ENCODE peak calls at places on chromosomes 6 and 20, in seven cellular contexts. H is trophoblast cell; I is psoas muscle; P is stimulated activated CD4-positive, alpha-beta T cell treated with anti-CD3 and anti-CD28 coated beads, Interleukin-12 subunit alpha, Interleukin-12 subunit beta, amount 100 ng/mL, for 24 hours; T is iPS DF 6.9; N is esophagus squamous epithelium; R is HS-5. Q is an unnamed sample.
A peak's percentile ranks its signal among the peaks of the same experiment; 100 is the strongest.

GRCh38 chr6:91654844-91655192 is 1067.9 kb upstream of the MAP3K7 start:
- DNase-seq in T (no peak), N (no peak), P (no peak), I (no peak), R (no peak), H (no peak), Q (no peak)

GRCh38 chr20:20413801-20414200 is 45.9 kb downstream of the INSM1 start:
- DNase-seq in H (no peak), R (no peak), T (no peak), P (no peak), I (no peak), N (no peak), Q (no peak)

GRCh38 chr6:43376551-43376981 is 7.1 kb upstream of the ZNF318 start:
- DNase-seq in H (peak; percentile 88), T (no peak), I (no peak), P (no peak), R (no peak), N (no peak), Q (no peak)

GRCh38 chr6:48990746-48991145 is 472.3 kb downstream of the MMUT start:
- DNase-seq in H (no peak), P (no peak), R (no peak), N (no peak), I (no peak), T (no peak), Q (no peak)

GRCh38 chr20:51132286-51132810 is 109.4 kb upstream of the KCNG1 start:
- DNase-seq in P (no peak), N (no peak), I (no peak), R (no peak), H (no peak), T (no peak), Q (no peak)

GRCh38 chr6:18388942-18389341 is 1.8 kb downstream of the RNF144B start:
- DNase-seq in N (no peak), T (no peak), R (no peak), I (no peak), H (no peak), P (no peak), Q (peak; percentile 74)

GRCh38 chr6:44386364-44386928 is 1.1 kb upstream of the CDC5L start:
- DNase-seq in T (no peak), H (no peak), P (no peak), R (no peak), N (no peak), I (peak; percentile 51), Q (peak; percentile 46)

GRCh38 chr6:158184598-158184997 is 16.4 kb downstream of the GTF2H5 start:
- DNase-seq in N (no peak), I (no peak), P (no peak), R (no peak), H (peak; percentile 23), T (no peak), Q (no peak)

GRCh38 chr20:17533396-17533795 is 2.2 kb upstream of the BFSP1 start:
- DNase-seq in T (no peak), P (no peak), H (no peak), N (no peak), I (no peak), R (no peak), Q (peak; percentile 60)

GRCh38 chr6:134698228-134698627 is 251.7 kb downstream of the ALDH8A1 start:
- DNase-seq in I (no peak), H (no peak), R (no peak), P (no peak), N (no peak), T (no peak), Q (no peak)